ENCODE peak calls at places on chromosomes 2 and 18, in nine cellular contexts. One of them, this sample, is unnamed. For H3K4me1, the result is how much of the 10 kb centered on the place peaks cover.

GRCh38 chr18:57146956-57147636 is at the start of gene BOD1L2:
- DNase-seq in A549: no peak
- DNase-seq in kidney: peak
- DNase-seq in adipocyte: no peak
- DNase-seq in K562: no peak
- DNase-seq in transverse colon: no peak
- DNase-seq in neural progenitor cell: no peak
- DNase-seq in fibroblast of lung: no peak
- DNase-seq in psoas muscle: no peak
- DNase-seq in this sample: no peak

GRCh38 chr2:184596819-184597411 is 1.4 kb upstream of the ZNF804A start:
- DNase-seq in transverse colon: no peak
- DNase-seq in fibroblast of lung: peak
- DNase-seq in adipocyte: peak
- DNase-seq in psoas muscle: no peak
- DNase-seq in K562: no peak
- DNase-seq in kidney: no peak
- DNase-seq in A549: no peak
- DNase-seq in neural progenitor cell: peak
- DNase-seq in this sample: peak

GRCh38 chr2:22442051-22442450 is 942.9 kb upstream of the KLHL29 start:
- DNase-seq in K562: no peak
- DNase-seq in A549: no peak
- DNase-seq in kidney: no peak
- DNase-seq in transverse colon: no peak
- DNase-seq in neural progenitor cell: no peak
- DNase-seq in psoas muscle: no peak
- DNase-seq in adipocyte: no peak
- DNase-seq in fibroblast of lung: no peak
- DNase-seq in this sample: no peak

GRCh38 chr2:157257312-157258252 is at the start of gene GALNT5:
- DNase-seq in psoas muscle: no peak
- DNase-seq in kidney: no peak
- DNase-seq in A549: peak
- DNase-seq in fibroblast of lung: peak
- DNase-seq in K562: peak
- DNase-seq in adipocyte: peak
- DNase-seq in transverse colon: peak
- DNase-seq in neural progenitor cell: peak
- DNase-seq in this sample: peak

GRCh38 chr18:57787068-57787682 is 15.9 kb downstream of the ATP8B1 start:
- DNase-seq in neural progenitor cell: no peak
- DNase-seq in transverse colon: peak
- DNase-seq in adipocyte: no peak
- DNase-seq in kidney: no peak
- DNase-seq in psoas muscle: no peak
- DNase-seq in A549: no peak
- DNase-seq in K562: no peak
- DNase-seq in fibroblast of lung: no peak
- DNase-seq in this sample: no peak

GRCh38 chr2:60540054-60540453 is 13.4 kb downstream of the BCL11A start:
- DNase-seq in kidney: no peak
- DNase-seq in fibroblast of lung: no peak
- DNase-seq in K562: no peak
- DNase-seq in transverse colon: no peak
- DNase-seq in neural progenitor cell: no peak
- DNase-seq in adipocyte: no peak
- DNase-seq in psoas muscle: no peak
- DNase-seq in A549: no peak
- DNase-seq in this sample: no peak

GRCh38 chr2:7681852-7682461 is 764.7 kb downstream of the RNF144A start:
- DNase-seq in fibroblast of lung: no peak
- DNase-seq in K562: no peak
- DNase-seq in neural progenitor cell: no peak
- DNase-seq in adipocyte: no peak
- DNase-seq in kidney: no peak
- DNase-seq in transverse colon: no peak
- DNase-seq in psoas muscle: no peak
- DNase-seq in A549: no peak
- DNase-seq in this sample: no peak

GRCh38 chr2:216776076-216776726 is 80.9 kb upstream of the IGFBP5 start:
- DNase-seq in fibroblast of lung: no peak
- DNase-seq in A549: no peak
- DNase-seq in K562: peak
- DNase-seq in psoas muscle: no peak
- DNase-seq in transverse colon: no peak
- DNase-seq in neural progenitor cell: no peak
- DNase-seq in adipocyte: no peak
- DNase-seq in kidney: no peak
- DNase-seq in this sample: no peak

GRCh38 chr18:68484241-68484640 is 230.7 kb downstream of the TMX3 start:
- DNase-seq in K562: no peak
- DNase-seq in fibroblast of lung: peak
- DNase-seq in kidney: no peak
- DNase-seq in transverse colon: no peak
- DNase-seq in neural progenitor cell: no peak
- DNase-seq in A549: no peak
- DNase-seq in adipocyte: no peak
- DNase-seq in psoas muscle: no peak
- DNase-seq in this sample: no peak

GRCh38 chr2:72956050-72956395 is 38.7 kb downstream of the EMX1 start:
- DNase-seq in fibroblast of lung: no peak
- DNase-seq in kidney: peak
- DNase-seq in adipocyte: no peak
- DNase-seq in A549: no peak
- DNase-seq in neural progenitor cell: no peak
- DNase-seq in transverse colon: no peak
- DNase-seq in psoas muscle: no peak
- DNase-seq in K562: no peak
- DNase-seq in this sample: no peak

GRCh38 chr2:191854385-191855372 is 7.8 kb upstream of the CAVIN2 start:
- DNase-seq in A549: no peak
- DNase-seq in psoas muscle: no peak
- DNase-seq in K562: no peak
- DNase-seq in transverse colon: no peak
- DNase-seq in fibroblast of lung: no peak
- DNase-seq in adipocyte: no peak
- DNase-seq in kidney: no peak
- DNase-seq in neural progenitor cell: no peak
- DNase-seq in this sample: peak

GRCh38 chr2:191847764-191848163 is 876 bp upstream of the CAVIN2 start:
- DNase-seq in neural progenitor cell: no peak
- DNase-seq in kidney: no peak
- DNase-seq in K562: no peak
- DNase-seq in fibroblast of lung: no peak
- DNase-seq in psoas muscle: no peak
- DNase-seq in transverse colon: no peak
- DNase-seq in A549: no peak
- DNase-seq in adipocyte: no peak
- DNase-seq in this sample: no peak

GRCh38 chr2:191853843-191854242 is 7.0 kb upstream of the CAVIN2 start:
- DNase-seq in neural progenitor cell: no peak
- DNase-seq in adipocyte: no peak
- DNase-seq in transverse colon: no peak
- DNase-seq in fibroblast of lung: no peak
- DNase-seq in kidney: no peak
- DNase-seq in K562: no peak
- DNase-seq in psoas muscle: no peak
- DNase-seq in A549: no peak
- DNase-seq in this sample: no peak

GRCh38 chr2:191848771-191849726 is 2.2 kb upstream of the CAVIN2 start:
- DNase-seq in transverse colon: no peak
- DNase-seq in psoas muscle: no peak
- DNase-seq in neural progenitor cell: no peak
- DNase-seq in K562: peak
- DNase-seq in A549: no peak
- DNase-seq in adipocyte: no peak
- DNase-seq in fibroblast of lung: no peak
- DNase-seq in kidney: no peak
- DNase-seq in this sample: no peak

DNA sequence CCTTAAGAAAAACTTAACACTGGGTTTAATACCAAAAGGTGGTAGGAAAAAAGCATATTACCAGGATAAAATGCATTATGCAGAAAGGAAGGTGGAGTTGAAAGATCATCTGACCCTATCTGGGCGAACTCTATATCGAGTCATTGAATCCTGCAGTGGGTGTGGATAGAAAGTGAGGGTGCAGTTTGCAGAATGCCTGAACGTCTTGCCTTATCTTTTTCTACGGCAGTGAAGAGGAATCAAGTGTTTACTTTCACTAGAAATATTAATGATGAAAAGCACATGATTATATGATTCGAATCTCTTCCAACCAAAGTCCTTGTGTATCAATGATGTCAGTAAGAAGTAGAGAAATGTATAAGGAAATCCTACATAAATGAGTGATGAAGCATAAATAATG is 4.3 kb upstream of the CAVIN2 start:
- DNase-seq in fibroblast of lung: no peak
- DNase-seq in transverse colon: no peak
- DNase-seq in neural progenitor cell: no peak
- DNase-seq in kidney: no peak
- DNase-seq in K562: peak
- DNase-seq in A549: no peak
- DNase-seq in psoas muscle: no peak
- DNase-seq in adipocyte: no peak
- DNase-seq in this sample: no peak
- H3K4me1 ChIP-seq in fibroblast of lung: under half
- H3K4me1 ChIP-seq in transverse colon: under half
- H3K4me1 ChIP-seq in neural progenitor cell: under half
- H3K4me1 ChIP-seq in kidney: under half
- H3K4me1 ChIP-seq in K562: half or more
- H3K4me1 ChIP-seq in A549: under half
- H3K4me1 ChIP-seq in psoas muscle: under half
- H3K4me1 ChIP-seq in adipocyte: under half
- H3K4me1 ChIP-seq in this sample: under half

DNA sequence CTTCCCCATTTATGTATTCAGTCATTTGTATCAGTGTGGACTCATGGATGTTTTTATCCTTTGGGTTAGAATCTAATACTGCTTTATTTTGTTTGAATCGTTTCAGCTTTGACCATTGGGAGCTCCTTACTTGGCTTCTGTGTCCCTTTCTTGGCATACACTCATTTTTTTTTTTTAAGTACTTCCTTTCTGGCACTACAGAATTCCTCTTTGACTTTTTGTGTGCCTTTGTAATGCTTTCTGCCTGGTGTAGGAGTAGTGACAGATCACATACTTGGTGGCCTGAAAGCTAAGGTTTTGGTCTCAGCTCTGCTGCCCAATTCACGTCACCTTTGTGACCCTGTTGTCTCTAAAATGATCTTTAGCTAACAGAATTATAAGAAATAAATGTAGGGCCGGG is 68.4 kb downstream of the FMNL2 start:
- DNase-seq in K562: no peak
- DNase-seq in transverse colon: no peak
- DNase-seq in fibroblast of lung: no peak
- DNase-seq in A549: no peak
- DNase-seq in neural progenitor cell: no peak
- DNase-seq in psoas muscle: no peak
- DNase-seq in adipocyte: no peak
- DNase-seq in kidney: no peak
- DNase-seq in this sample: no peak
- H3K4me1 ChIP-seq in K562: under half
- H3K4me1 ChIP-seq in transverse colon: under half
- H3K4me1 ChIP-seq in fibroblast of lung: under half
- H3K4me1 ChIP-seq in A549: half or more
- H3K4me1 ChIP-seq in neural progenitor cell: under half
- H3K4me1 ChIP-seq in psoas muscle: half or more
- H3K4me1 ChIP-seq in adipocyte: under half
- H3K4me1 ChIP-seq in kidney: under half
- H3K4me1 ChIP-seq in this sample: under half

DNA sequence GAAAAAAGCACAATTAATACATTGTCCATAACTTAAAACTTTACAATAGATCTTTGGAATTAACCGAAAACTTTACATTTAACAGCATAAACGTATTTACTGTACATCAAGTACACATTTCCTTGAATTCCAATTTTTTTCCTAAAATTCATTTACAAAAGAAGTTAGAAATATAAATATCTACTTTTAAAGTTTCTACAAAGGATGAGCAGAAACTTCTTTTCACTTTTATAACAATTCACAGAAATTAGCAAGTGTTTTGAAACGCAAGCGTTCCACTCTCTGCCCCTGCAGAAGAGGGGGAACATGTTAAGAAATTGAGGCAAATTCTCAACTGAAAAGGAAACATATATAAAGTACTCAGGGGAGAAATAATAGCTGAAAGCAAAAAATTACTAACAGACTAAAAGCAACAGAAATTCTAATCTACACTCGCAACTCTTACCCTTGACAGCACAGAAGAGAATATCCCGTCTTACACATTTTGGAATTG is 1.5 kb downstream of the NFE2L2 start:
- DNase-seq in transverse colon: no peak
- DNase-seq in K562: no peak
- DNase-seq in neural progenitor cell: no peak
- DNase-seq in adipocyte: no peak
- DNase-seq in A549: no peak
- DNase-seq in psoas muscle: no peak
- DNase-seq in kidney: no peak
- DNase-seq in fibroblast of lung: no peak
- DNase-seq in this sample: no peak
- H3K4me1 ChIP-seq in transverse colon: half or more
- H3K4me1 ChIP-seq in K562: under half
- H3K4me1 ChIP-seq in neural progenitor cell: under half
- H3K4me1 ChIP-seq in adipocyte: under half
- H3K4me1 ChIP-seq in A549: under half
- H3K4me1 ChIP-seq in psoas muscle: under half
- H3K4me1 ChIP-seq in kidney: under half
- H3K4me1 ChIP-seq in fibroblast of lung: under half
- H3K4me1 ChIP-seq in this sample: under half

GRCh38 chr2:42947809-42948595 is 155.6 kb upstream of the HAAO start:
- DNase-seq in transverse colon: no peak
- DNase-seq in neural progenitor cell: no peak
- DNase-seq in psoas muscle: no peak
- DNase-seq in adipocyte: no peak
- DNase-seq in K562: no peak
- DNase-seq in kidney: no peak
- DNase-seq in fibroblast of lung: no peak
- DNase-seq in A549: no peak
- DNase-seq in this sample: no peak

GRCh38 chr2:42942214-42942989 is 150.0 kb upstream of the HAAO start:
- DNase-seq in psoas muscle: no peak
- DNase-seq in adipocyte: no peak
- DNase-seq in A549: no peak
- DNase-seq in neural progenitor cell: no peak
- DNase-seq in kidney: no peak
- DNase-seq in transverse colon: no peak
- DNase-seq in fibroblast of lung: no peak
- DNase-seq in K562: no peak
- DNase-seq in this sample: no peak

GRCh38 chr2:42941633-42942176 is 149.3 kb upstream of the HAAO start:
- DNase-seq in psoas muscle: no peak
- DNase-seq in adipocyte: no peak
- DNase-seq in kidney: no peak
- DNase-seq in fibroblast of lung: no peak
- DNase-seq in A549: no peak
- DNase-seq in neural progenitor cell: no peak
- DNase-seq in K562: no peak
- DNase-seq in transverse colon: no peak
- DNase-seq in this sample: no peak

GRCh38 chr2:42942990-42943493 is 150.7 kb upstream of the HAAO start:
- DNase-seq in K562: no peak
- DNase-seq in transverse colon: no peak
- DNase-seq in neural progenitor cell: no peak
- DNase-seq in adipocyte: no peak
- DNase-seq in kidney: no peak
- DNase-seq in fibroblast of lung: no peak
- DNase-seq in psoas muscle: no peak
- DNase-seq in A549: no peak
- DNase-seq in this sample: no peak

GRCh38 chr2:42944744-42945415 is 152.5 kb upstream of the HAAO start:
- DNase-seq in A549: peak
- DNase-seq in neural progenitor cell: peak
- DNase-seq in psoas muscle: no peak
- DNase-seq in adipocyte: no peak
- DNase-seq in K562: no peak
- DNase-seq in kidney: no peak
- DNase-seq in transverse colon: no peak
- DNase-seq in fibroblast of lung: no peak
- DNase-seq in this sample: no peak
- H3K4me1 ChIP-seq in A549: under half
- H3K4me1 ChIP-seq in neural progenitor cell: under half
- H3K4me1 ChIP-seq in psoas muscle: under half
- H3K4me1 ChIP-seq in adipocyte: under half
- H3K4me1 ChIP-seq in K562: under half
- H3K4me1 ChIP-seq in kidney: under half
- H3K4me1 ChIP-seq in transverse colon: under half
- H3K4me1 ChIP-seq in fibroblast of lung: under half
- H3K4me1 ChIP-seq in this sample: under half

This sample was measured in HAP-1.